ENCODE peak calls at places on chromosomes 13 and 19, in six cellular contexts. W, Y, D, T, Q and P are unnamed samples.

GRCh38 chr13:28059214-28059613 is 41.2 kb downstream of the FLT3 start:
- DNase-seq in W (peak), Y (no peak), D (no peak), T (no peak), Q (no peak), P (no peak)

GRCh38 chr19:2199215-2199614 is 35.5 kb downstream of the DOT1L start:
- DNase-seq in W (no peak), Y (no peak), D (no peak), T (no peak), Q (no peak), P (no peak)

GRCh38 chr19:58001895-58002369 is 688 bp downstream of the ZNF606 start:
- DNase-seq in W (no peak), Y (no peak), D (no peak), T (no peak), Q (no peak), P (no peak)

GRCh38 chr13:98019186-98019585 is 65.7 kb downstream of the IPO5 start:
- DNase-seq in W (no peak), Y (no peak), D (no peak), T (no peak), Q (no peak), P (no peak)

GRCh38 chr13:97240789-97241734 is 18.9 kb downstream of the MBNL2 start:
- DNase-seq in W (no peak), Y (no peak), D (no peak), T (no peak), Q (no peak), P (no peak)

GRCh38 chr13:108974686-108975085 is 345.3 kb downstream of the MYO16 start:
- DNase-seq in W (no peak), Y (no peak), D (no peak), T (no peak), Q (no peak), P (no peak)

GRCh38 chr13:28027070-28027469 is 38.6 kb upstream of the URAD start:
- DNase-seq in W (no peak), Y (no peak), D (no peak), T (no peak), Q (no peak), P (no peak)

GRCh38 chr19:49017666-49018351 is 918 bp upstream of the LHB start:
- DNase-seq in W (peak), Y (peak), D (no peak), T (peak), Q (peak), P (peak)